ENCODE peak calls at places on chromosomes 2 and 18, in seven cellular contexts. Q is spleen, H is Calu3, C is lower lobe of right lung, T is RWPE1, L is GM23338, V is GM20000. I is an unnamed sample.
A peak's percentile ranks its signal among the peaks of the same experiment; 100 is the strongest.

GRCh38 chr2:25265022-25265421 is 76.7 kb downstream of the DNMT3A start:
- DNase-seq in T (no peak), L (no peak), H (no peak), Q (no peak), V (no peak), C (no peak), I (no peak)

GRCh38 chr2:216339456-216340279 is 32.6 kb downstream of the MARCHF4 start:
- DNase-seq in H (no peak), T (peak; percentile 29), C (no peak), Q (no peak), L (peak; percentile 96), V (no peak), I (peak; percentile 33)

GRCh38 chr2:47201224-47201623 is 46.1 kb upstream of the STPG4 start:
- DNase-seq in C (no peak), V (no peak), L (no peak), T (no peak), Q (no peak), H (no peak), I (no peak)

GRCh38 chr18:58699551-58699950 is 28.3 kb downstream of the MALT1 start:
- DNase-seq in H (peak; percentile 11), L (no peak), V (no peak), Q (no peak), C (no peak), T (no peak), I (peak; percentile 17)

GRCh38 chr2:148643421-148643820 is 1.1 kb upstream of the EPC2 start:
- DNase-seq in H (no peak), T (no peak), L (no peak), V (peak; percentile 60), Q (no peak), C (no peak), I (no peak)

GRCh38 chr2:74849228-74849892 is 15.4 kb downstream of the HK2 start:
- DNase-seq in V (peak; percentile 42), C (peak; percentile 76), L (peak; percentile 77), Q (peak; percentile 91), H (peak; percentile 69), T (peak; percentile 26), I (peak; percentile 66)

GRCh38 chr2:18719978-18720775 is 130.8 kb upstream of the NT5C1B start:
- DNase-seq in H (no peak), T (peak; percentile 57), V (no peak), L (no peak), C (no peak), Q (no peak), I (peak; percentile 91)

GRCh38 chr2:144834954-144835633 is 315.2 kb upstream of the ZEB2 start:
- DNase-seq in T (no peak), V (no peak), C (no peak), Q (no peak), L (no peak), H (peak; percentile 1), I (peak; percentile 79)

GRCh38 chr2:61415265-61415664 is 55.6 kb downstream of the USP34 start:
- DNase-seq in T (no peak), V (no peak), H (no peak), C (no peak), L (no peak), Q (no peak), I (no peak)

GRCh38 chr2:84904717-84905174 is 710 bp upstream of the TMSB10 start:
- DNase-seq in L (peak; percentile 83), V (no peak), H (peak; percentile 49), T (no peak), Q (peak; percentile 90), C (peak; percentile 90), I (peak; percentile 70)

GRCh38 chr2:217941886-217942728 is 60.7 kb downstream of the TNS1 start:
- DNase-seq in C (no peak), T (no peak), L (no peak), Q (peak; percentile 72), V (no peak), H (no peak), I (no peak)

GRCh38 chr2:102001767-102002142 is 10.0 kb downstream of the IL1R2 start:
- DNase-seq in V (no peak), C (no peak), H (no peak), T (peak; percentile 63), L (no peak), Q (no peak), I (no peak)

GRCh38 chr2:181004647-181005325 is 24.4 kb downstream of the UBE2E3 start:
- DNase-seq in Q (no peak), C (no peak), V (no peak), H (no peak), T (no peak), L (no peak), I (no peak)

GRCh38 chr2:215851091-215851490 is 162.3 kb downstream of the MREG start:
- DNase-seq in T (peak; percentile 9), C (no peak), H (no peak), Q (no peak), L (no peak), V (no peak), I (no peak)

GRCh38 chr2:74472086-74472944 is at the start of gene MRPL53:
- DNase-seq in H (peak; percentile 96), L (peak; percentile 98), V (peak; percentile 86), C (peak; percentile 95), T (peak; percentile 60), Q (peak; percentile 98), I (peak; percentile 91)

GRCh38 chr2:197309369-197310231 is 980 bp downstream of the ANKRD44 start:
- DNase-seq in H (no peak), T (no peak), C (peak; percentile 63), L (peak; percentile 63), Q (peak; percentile 90), V (peak; percentile 60), I (no peak)
- TF ChIP-seq CTCF in H (no peak), T (no peak), C (no peak), L (no peak), Q (no peak), V (no peak), I (no peak)

DNA sequence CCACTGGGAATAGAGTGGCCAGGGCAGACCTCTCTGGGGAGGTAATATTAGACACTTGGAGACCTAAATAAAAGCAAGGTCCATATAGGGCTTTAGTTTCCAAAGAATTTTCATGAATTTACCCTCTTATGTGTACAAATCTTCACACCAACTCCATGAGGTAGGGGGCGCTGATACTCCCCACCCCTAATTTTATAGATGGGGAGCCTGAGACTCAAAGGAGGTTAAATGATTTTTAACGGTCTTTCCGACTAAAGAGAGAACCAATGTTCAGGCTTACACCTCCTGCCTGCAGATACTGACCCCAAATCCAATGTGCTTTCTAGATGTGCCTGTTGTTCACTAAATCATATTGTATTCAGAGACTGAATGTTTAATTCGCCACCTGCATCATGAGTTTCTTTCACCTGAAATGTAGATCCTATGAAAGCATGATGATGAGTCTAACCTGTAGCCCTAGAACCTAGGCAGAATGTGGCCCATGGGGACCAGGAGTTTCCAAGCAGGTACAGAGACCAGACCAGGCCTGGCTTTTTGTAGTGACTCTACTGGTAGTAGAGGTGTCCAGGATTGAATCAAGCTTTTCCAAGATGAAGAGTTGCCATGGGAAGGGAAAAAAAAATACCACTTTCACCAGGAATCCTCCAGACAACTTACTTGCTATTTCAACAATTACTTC is 16.8 kb upstream of the PAX3 start:
- DNase-seq in T (no peak), Q (no peak), V (peak; percentile 23), L (peak; percentile 64), C (no peak), H (peak; percentile 34), I (peak; percentile 14)
- TF ChIP-seq CTCF in T (no peak), Q (no peak), V (no peak), L (peak; percentile 59), C (no peak), H (no peak), I (no peak)

GRCh38 chr2:185921048-185921756 is 182.6 kb downstream of the FSIP2 start:
- DNase-seq in C (no peak), V (no peak), L (no peak), Q (no peak), H (no peak), T (peak; percentile 1), I (peak; percentile 54)
- TF ChIP-seq CTCF in C (no peak), V (no peak), L (no peak), Q (no peak), H (no peak), T (no peak), I (no peak)

DNA sequence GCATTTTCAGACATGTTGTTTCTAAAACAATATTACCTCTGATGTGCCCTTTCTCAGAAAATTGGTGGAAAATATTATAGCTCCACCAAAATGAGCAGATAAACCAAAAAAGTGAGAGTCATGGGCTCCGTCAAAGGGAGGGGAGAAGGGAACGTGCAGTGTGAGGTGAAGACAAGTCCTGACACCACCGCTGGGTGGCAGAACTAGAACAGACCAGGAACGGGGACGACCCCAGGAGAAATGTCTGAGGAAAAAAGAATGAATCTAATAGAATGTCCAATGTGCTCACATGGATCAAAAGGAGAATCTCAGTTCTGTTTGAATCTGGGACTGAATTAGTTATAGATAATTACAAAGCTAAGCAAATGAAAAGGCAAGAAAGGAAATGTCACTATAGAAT is 22.6 kb upstream of the BCL2 start:
- DNase-seq in V (peak; percentile 64), H (no peak), T (no peak), L (peak; percentile 69), Q (no peak), C (no peak), I (peak; percentile 18)
- TF ChIP-seq CTCF in V (peak; percentile 66), H (no peak), T (peak; percentile 62), L (peak; percentile 77), Q (no peak), C (peak; percentile 30), I (no peak)

GRCh38 chr2:189118386-189118785 is 61.2 kb downstream of the COL5A2 start:
- DNase-seq in V (no peak), C (no peak), Q (no peak), H (no peak), L (no peak), T (no peak), I (no peak)

GRCh38 chr2:189116059-189116458 is 63.5 kb downstream of the COL5A2 start:
- DNase-seq in T (no peak), H (no peak), C (no peak), Q (no peak), V (no peak), L (peak; percentile 5), I (no peak)

GRCh38 chr2:189113963-189114362 is 65.6 kb downstream of the COL5A2 start:
- DNase-seq in T (no peak), Q (no peak), H (no peak), L (no peak), V (no peak), C (no peak), I (no peak)

GRCh38 chr2:189116984-189117383 is 62.6 kb downstream of the COL5A2 start:
- DNase-seq in Q (no peak), T (no peak), C (no peak), H (no peak), L (no peak), V (no peak), I (no peak)

DNA sequence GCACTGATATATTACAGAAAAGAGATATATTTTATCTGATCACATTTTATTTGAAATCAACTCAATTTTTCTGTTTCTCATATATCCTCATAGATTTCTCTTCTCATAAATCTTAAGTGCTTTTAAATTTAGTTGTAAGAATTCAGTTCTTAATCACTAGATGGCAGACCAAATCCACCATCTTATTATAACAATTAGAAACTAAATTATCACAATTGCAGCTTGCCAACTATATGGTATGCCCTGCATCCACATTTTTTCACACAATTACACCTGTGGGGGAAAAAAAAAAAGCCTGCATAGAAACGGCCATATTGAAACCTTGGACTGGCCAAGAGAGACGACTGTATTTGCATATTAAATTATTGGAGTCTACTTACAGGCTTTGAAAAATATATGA is 64.4 kb downstream of the COL5A2 start:
- DNase-seq in H (no peak), Q (no peak), C (no peak), T (peak; percentile 2), L (peak; percentile 19), V (no peak), I (peak; percentile 29)
- TF ChIP-seq CTCF in H (no peak), Q (no peak), C (peak; percentile 15), T (peak; percentile 27), L (no peak), V (no peak), I (peak; percentile 50)

I was measured in MCF 10A.